ENCODE peak calls at places on chromosomes 3 and 15, in six cellular contexts. Y is activated gamma-delta T cell treated with anti-CD3 and anti-CD28 coated beads, Interleukin-2, amount 50 U/mL, for 16 hours; M is right cardiac atrium; R is GM04503; I is fibroblast of mammary gland; S is germinal center. T is an unnamed sample.

GRCh38 chr3:27681249-27681748 is 40.8 kb downstream of the EOMES start:
- DNase-seq in Y (peak), M (no peak), R (peak), I (peak), S (peak), T (no peak)

GRCh38 chr3:194283218-194284006 is 67.7 kb downstream of the CPN2 start:
- DNase-seq in Y (no peak), M (peak), R (no peak), I (peak), S (no peak), T (no peak)

GRCh38 chr15:52112203-52112750 is 298 bp downstream of the BCL2L10 start:
- DNase-seq in Y (peak), M (no peak), R (no peak), I (no peak), S (peak), T (peak)

GRCh38 chr15:63374686-63375520 is 6.7 kb downstream of the CA12 start:
- DNase-seq in Y (no peak), M (peak), R (no peak), I (peak), S (no peak), T (peak)

GRCh38 chr15:88624156-88624970 is 3.2 kb downstream of the AEN start:
- DNase-seq in Y (no peak), M (no peak), R (no peak), I (peak), S (peak), T (no peak)

GRCh38 chr3:7423995-7424394 is 563.1 kb downstream of the GRM7 start:
- DNase-seq in Y (no peak), M (no peak), R (no peak), I (no peak), S (no peak), T (no peak)

GRCh38 chr3:155528579-155528978 is 216.3 kb downstream of the PLCH1 start:
- DNase-seq in Y (no peak), M (no peak), R (no peak), I (no peak), S (no peak), T (no peak)

GRCh38 chr15:77684341-77685081 is 51.8 kb upstream of the LINGO1 start:
- DNase-seq in Y (no peak), M (no peak), R (no peak), I (no peak), S (no peak), T (no peak)

GRCh38 chr3:2420919-2421318 is 322.3 kb downstream of the CNTN4 start:
- DNase-seq in Y (no peak), M (no peak), R (no peak), I (no peak), S (no peak), T (no peak)

GRCh38 chr3:100086401-100086800 is 27.9 kb downstream of the FILIP1L start:
- DNase-seq in Y (no peak), M (no peak), R (no peak), I (no peak), S (no peak), T (no peak)

GRCh38 chr3:9036327-9037112 is 73.2 kb upstream of the RAD18 start:
- DNase-seq in Y (no peak), M (peak), R (peak), I (peak), S (no peak), T (no peak)

GRCh38 chr3:127805026-127805753 is 17.1 kb downstream of the MGLL start:
- DNase-seq in Y (no peak), M (no peak), R (no peak), I (no peak), S (no peak), T (no peak)

GRCh38 chr3:131880948-131881347 is 153.9 kb downstream of the CPNE4 start:
- DNase-seq in Y (no peak), M (no peak), R (no peak), I (no peak), S (no peak), T (no peak)

GRCh38 chr3:155772801-155773200 is 27.9 kb upstream of the PLCH1 start:
- DNase-seq in Y (no peak), M (no peak), R (no peak), I (no peak), S (no peak), T (no peak)

GRCh38 chr15:96285715-96286367 is 44.7 kb upstream of the NR2F2 start:
- DNase-seq in Y (no peak), M (peak), R (no peak), I (no peak), S (no peak), T (no peak)

GRCh38 chr15:55627730-55628368 is 39.7 kb upstream of the PYGO1 start:
- DNase-seq in Y (no peak), M (no peak), R (peak), I (peak), S (no peak), T (no peak)

GRCh38 chr3:183385698-183386590 is 42.5 kb downstream of the MCF2L2 start:
- DNase-seq in Y (peak), M (no peak), R (peak), I (peak), S (peak), T (peak)

GRCh38 chr3:157938154-157938774 is 168.0 kb downstream of the SHOX2 start:
- DNase-seq in Y (no peak), M (no peak), R (peak), I (peak), S (no peak), T (no peak)

GRCh38 chr3:193590088-193590856 is 2.7 kb upstream of the OPA1 start:
- DNase-seq in Y (no peak), M (no peak), R (no peak), I (peak), S (no peak), T (no peak)

GRCh38 chr3:109018828-109019227 is 65.1 kb upstream of the GUCA1C start:
- DNase-seq in Y (no peak), M (no peak), R (no peak), I (no peak), S (no peak), T (no peak)

GRCh38 chr3:129317014-129317771 is 38.5 kb downstream of the HMCES start:
- DNase-seq in Y (no peak), M (no peak), R (no peak), I (no peak), S (no peak), T (no peak)

GRCh38 chr3:94936023-94936580 is 873.2 kb downstream of the NSUN3 start:
- DNase-seq in Y (no peak), M (no peak), R (no peak), I (no peak), S (no peak), T (no peak)

GRCh38 chr15:69380100-69380725 is 33.9 kb upstream of the KIF23 start:
- DNase-seq in Y (no peak), M (no peak), R (no peak), I (no peak), S (no peak), T (no peak)

T was measured in stimulated activated effector memory CD8-positive, alpha-beta T cell treated with anti-CD3 and anti-CD28 coated beads, Interleukin-12 subunit alpha, Interleukin-12 subunit beta, amount 100 ng/mL, for 72 hours.